ENCODE peak calls at places on chromosome 22, in four cellular contexts. One of them, this sample, is unnamed.

GRCh38 chr22:50346415-50346945 is 3.4 kb downstream of the PPP6R2 start:
- DNase-seq in tibial artery: no peak
- DNase-seq in body of pancreas: no peak
- DNase-seq in left ventricle myocardium inferior: no peak
- DNase-seq in this sample: no peak

GRCh38 chr22:44522526-44523170 is 24.6 kb upstream of the RTL6 start:
- DNase-seq in tibial artery: no peak
- DNase-seq in body of pancreas: no peak
- DNase-seq in left ventricle myocardium inferior: no peak
- DNase-seq in this sample: no peak

GRCh38 chr22:43273902-43274484 is 69.2 kb downstream of the SCUBE1 start:
- DNase-seq in left ventricle myocardium inferior: no peak
- DNase-seq in tibial artery: peak; percentile 36
- DNase-seq in body of pancreas: peak; percentile 52
- DNase-seq in this sample: no peak

GRCh38 chr22:30221121-30221992 is 25.2 kb downstream of the LIF start:
- DNase-seq in body of pancreas: no peak
- DNase-seq in tibial artery: no peak
- DNase-seq in left ventricle myocardium inferior: no peak
- DNase-seq in this sample: no peak

GRCh38 chr22:42152661-42153270 is 22.2 kb upstream of the CYP2D6 start:
- DNase-seq in body of pancreas: peak; percentile 5
- DNase-seq in left ventricle myocardium inferior: no peak
- DNase-seq in tibial artery: no peak
- DNase-seq in this sample: peak; percentile 12

GRCh38 chr22:48700180-48700565 is 1127.5 kb downstream of the BRD1 start:
- DNase-seq in body of pancreas: no peak
- DNase-seq in left ventricle myocardium inferior: no peak
- DNase-seq in tibial artery: no peak
- DNase-seq in this sample: peak; percentile 19

GRCh38 chr22:36423461-36424404 is 36.0 kb upstream of the MYH9 start:
- DNase-seq in left ventricle myocardium inferior: no peak
- DNase-seq in body of pancreas: no peak
- DNase-seq in tibial artery: no peak
- DNase-seq in this sample: no peak

GRCh38 chr22:37607010-37607911 is 1.4 kb upstream of the GGA1 start:
- DNase-seq in tibial artery: peak; percentile 65
- DNase-seq in body of pancreas: peak; percentile 96
- DNase-seq in left ventricle myocardium inferior: peak; percentile 78
- DNase-seq in this sample: peak; percentile 73

GRCh38 chr22:36725366-36726006 is 21.9 kb upstream of the CACNG2 start:
- DNase-seq in left ventricle myocardium inferior: no peak
- DNase-seq in body of pancreas: no peak
- DNase-seq in tibial artery: no peak
- DNase-seq in this sample: no peak

DNA sequence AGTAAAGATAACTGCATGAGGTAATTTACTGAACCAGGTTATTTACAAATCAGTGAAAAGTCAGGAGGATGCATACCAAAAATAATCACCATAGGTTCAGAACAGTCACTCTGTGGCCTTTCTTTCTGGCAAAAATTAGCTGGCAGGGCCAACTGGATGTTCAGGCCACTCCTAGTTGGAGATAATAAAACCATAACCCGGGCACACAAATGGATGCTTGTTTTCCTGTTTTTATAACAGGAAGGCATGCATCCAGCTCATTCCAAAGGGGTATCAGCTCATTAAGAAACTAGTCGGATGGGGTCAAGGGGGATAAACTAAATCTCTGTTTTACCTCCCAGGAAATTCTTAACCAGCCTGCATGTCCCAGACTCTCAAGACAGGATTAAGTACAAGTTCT is 80.9 kb downstream of the FBXO7 start:
- DNase-seq in body of pancreas: no peak
- DNase-seq in left ventricle myocardium inferior: no peak
- DNase-seq in tibial artery: no peak
- DNase-seq in this sample: no peak
- H3K27ac ChIP-seq in body of pancreas: no peak overlapping the region
- H3K27ac ChIP-seq in left ventricle myocardium inferior: peak overlapping the region; percentile 47
- H3K27ac ChIP-seq in tibial artery: no peak overlapping the region
- H3K27ac ChIP-seq in this sample: no peak overlapping the region

DNA sequence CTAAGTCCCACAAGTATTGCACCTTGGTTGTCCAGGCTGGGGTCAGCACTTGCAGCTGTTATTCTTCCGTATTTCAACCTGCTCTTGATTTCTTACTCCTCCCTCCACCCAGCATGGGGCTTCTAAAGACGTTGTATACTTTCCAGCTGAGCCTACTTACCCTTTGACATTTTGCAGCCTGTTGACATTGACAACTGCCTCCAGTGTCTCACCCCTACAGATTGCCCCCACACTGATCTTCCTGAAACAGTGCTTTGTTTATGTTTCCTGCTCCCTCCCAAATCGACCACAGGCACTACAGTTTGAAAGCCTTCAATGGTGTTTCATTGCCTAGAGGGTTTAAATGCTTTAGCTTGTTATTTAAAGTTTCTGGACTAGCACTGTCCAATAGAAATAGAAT is 56.6 kb downstream of the FAM83F start:
- DNase-seq in tibial artery: no peak
- DNase-seq in body of pancreas: no peak
- DNase-seq in left ventricle myocardium inferior: no peak
- DNase-seq in this sample: no peak
- H3K4me1 ChIP-seq in tibial artery: peaks cover 15% of the 10 kb centered on the region
- H3K4me1 ChIP-seq in body of pancreas: peaks cover 16% of the 10 kb centered on the region
- H3K4me1 ChIP-seq in left ventricle myocardium inferior: peaks cover 63% of the 10 kb centered on the region
- H3K4me1 ChIP-seq in this sample: peaks cover 45% of the 10 kb centered on the region

GRCh38 chr22:22703715-22704114 is 59.3 kb downstream of the GGTLC2 start:
- DNase-seq in body of pancreas: no peak
- DNase-seq in left ventricle myocardium inferior: no peak
- DNase-seq in tibial artery: no peak
- DNase-seq in this sample: no peak

GRCh38 chr22:22706253-22706940 is 62.0 kb downstream of the GGTLC2 start:
- DNase-seq in body of pancreas: no peak
- DNase-seq in tibial artery: no peak
- DNase-seq in left ventricle myocardium inferior: no peak
- DNase-seq in this sample: no peak

GRCh38 chr22:22702874-22703570 is 58.6 kb downstream of the GGTLC2 start:
- DNase-seq in tibial artery: no peak
- DNase-seq in left ventricle myocardium inferior: no peak
- DNase-seq in body of pancreas: no peak
- DNase-seq in this sample: no peak

GRCh38 chr22:22704156-22704946 is 59.9 kb downstream of the GGTLC2 start:
- DNase-seq in body of pancreas: no peak
- DNase-seq in left ventricle myocardium inferior: no peak
- DNase-seq in tibial artery: no peak
- DNase-seq in this sample: no peak

GRCh38 chr22:22705328-22706100 is 61.1 kb downstream of the GGTLC2 start:
- DNase-seq in tibial artery: no peak
- DNase-seq in body of pancreas: no peak
- DNase-seq in left ventricle myocardium inferior: no peak
- DNase-seq in this sample: no peak
- H3K27ac ChIP-seq in tibial artery: no peak overlapping the region
- H3K27ac ChIP-seq in body of pancreas: no peak overlapping the region
- H3K27ac ChIP-seq in left ventricle myocardium inferior: no peak overlapping the region
- H3K27ac ChIP-seq in this sample: no peak overlapping the region

DNA sequence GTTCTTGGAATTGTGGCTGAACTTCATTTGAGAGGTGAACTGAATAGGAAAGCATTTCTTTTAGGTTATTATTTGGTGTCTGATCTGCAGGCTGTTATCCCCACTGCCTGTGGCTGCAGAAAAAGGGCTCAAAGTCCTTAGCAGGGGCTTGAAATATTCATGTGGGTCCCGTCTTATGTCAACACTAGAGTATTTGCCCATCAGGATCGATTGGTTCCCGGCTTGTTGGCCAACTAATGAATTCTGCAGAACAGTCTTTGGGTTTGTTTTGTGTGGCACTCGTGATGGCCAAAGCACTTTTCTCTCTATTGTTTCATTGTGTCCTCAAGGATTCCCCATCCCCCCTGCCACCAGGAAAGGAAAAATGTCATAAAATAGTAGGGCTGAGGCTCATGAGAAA is 211.9 kb downstream of the MYO18B start:
- DNase-seq in body of pancreas: no peak
- DNase-seq in left ventricle myocardium inferior: no peak
- DNase-seq in tibial artery: no peak
- DNase-seq in this sample: no peak
- H3K4me1 ChIP-seq in body of pancreas: no peaks in the 10 kb centered on the region
- H3K4me1 ChIP-seq in left ventricle myocardium inferior: no peaks in the 10 kb centered on the region
- H3K4me1 ChIP-seq in tibial artery: no peaks in the 10 kb centered on the region
- H3K4me1 ChIP-seq in this sample: no peaks in the 10 kb centered on the region

GRCh38 chr22:24247011-24247507 is 2.2 kb upstream of the GGT5 start:
- DNase-seq in tibial artery: no peak
- DNase-seq in left ventricle myocardium inferior: no peak
- DNase-seq in body of pancreas: no peak
- DNase-seq in this sample: no peak
- H3K27ac ChIP-seq in tibial artery: peak overlapping the region; percentile 90
- H3K27ac ChIP-seq in left ventricle myocardium inferior: peak overlapping the region; percentile 97
- H3K27ac ChIP-seq in body of pancreas: peak overlapping the region; percentile 32
- H3K27ac ChIP-seq in this sample: peak overlapping the region; percentile 67

GRCh38 chr22:33883961-33884808 is 36.1 kb downstream of the LARGE1 start:
- DNase-seq in tibial artery: no peak
- DNase-seq in body of pancreas: no peak
- DNase-seq in left ventricle myocardium inferior: peak; percentile 25
- DNase-seq in this sample: peak; percentile 42

GRCh38 chr22:33882991-33883390 is 37.3 kb downstream of the LARGE1 start:
- DNase-seq in body of pancreas: no peak
- DNase-seq in left ventricle myocardium inferior: no peak
- DNase-seq in tibial artery: no peak
- DNase-seq in this sample: no peak

GRCh38 chr22:33884829-33885228 is 35.4 kb downstream of the LARGE1 start:
- DNase-seq in tibial artery: no peak
- DNase-seq in body of pancreas: no peak
- DNase-seq in left ventricle myocardium inferior: no peak
- DNase-seq in this sample: no peak

GRCh38 chr22:33886696-33887095 is 33.6 kb downstream of the LARGE1 start:
- DNase-seq in body of pancreas: no peak
- DNase-seq in left ventricle myocardium inferior: no peak
- DNase-seq in tibial artery: no peak
- DNase-seq in this sample: no peak

DNA sequence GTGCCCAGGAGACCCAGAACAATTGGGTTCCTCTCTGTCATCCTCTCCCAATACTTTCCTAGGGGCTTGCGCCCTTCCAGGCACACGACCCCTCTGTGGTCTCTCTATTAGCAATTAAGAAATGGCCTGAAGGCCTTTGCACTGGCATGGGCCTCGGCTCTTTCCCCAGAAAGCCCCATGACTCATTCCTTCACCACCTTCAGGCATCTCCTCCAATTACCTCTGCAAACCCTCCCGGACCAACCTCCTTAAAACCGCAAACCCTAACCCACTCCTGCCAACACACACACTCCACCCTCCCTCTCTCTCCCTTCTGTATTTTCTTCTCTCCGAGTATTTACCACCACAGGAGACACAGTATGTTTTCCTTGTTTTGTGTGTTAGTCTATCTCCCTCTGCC is 36.7 kb downstream of the LARGE1 start:
- DNase-seq in tibial artery: no peak
- DNase-seq in body of pancreas: no peak
- DNase-seq in left ventricle myocardium inferior: no peak
- DNase-seq in this sample: peak; percentile 64
- H3K4me1 ChIP-seq in tibial artery: peaks cover 2% of the 10 kb centered on the region
- H3K4me1 ChIP-seq in body of pancreas: peaks cover 10% of the 10 kb centered on the region
- H3K4me1 ChIP-seq in left ventricle myocardium inferior: peaks cover 89% of the 10 kb centered on the region
- H3K4me1 ChIP-seq in this sample: peaks cover 40% of the 10 kb centered on the region

GRCh38 chr22:20173246-20173645 is 22.4 kb upstream of the CCDC188 start:
- DNase-seq in left ventricle myocardium inferior: no peak
- DNase-seq in tibial artery: no peak
- DNase-seq in body of pancreas: no peak
- DNase-seq in this sample: no peak
- H3K27ac ChIP-seq in left ventricle myocardium inferior: no peak overlapping the region
- H3K27ac ChIP-seq in tibial artery: no peak overlapping the region
- H3K27ac ChIP-seq in body of pancreas: no peak overlapping the region
- H3K27ac ChIP-seq in this sample: no peak overlapping the region

GRCh38 chr22:27088026-27088425 is 430.6 kb downstream of the MIAT start:
- DNase-seq in body of pancreas: no peak
- DNase-seq in tibial artery: no peak
- DNase-seq in left ventricle myocardium inferior: no peak
- DNase-seq in this sample: no peak
- H3K4me1 ChIP-seq in body of pancreas: no peaks in the 10 kb centered on the region
- H3K4me1 ChIP-seq in tibial artery: peaks cover 4% of the 10 kb centered on the region
- H3K4me1 ChIP-seq in left ventricle myocardium inferior: no peaks in the 10 kb centered on the region
- H3K4me1 ChIP-seq in this sample: no peaks in the 10 kb centered on the region